ENCODE peak calls at places on chromosomes 3 and 15, in eight cellular contexts. V is activated B cell treated with CpG ODN at 0.5 μM for 24 hours, O is lung, Y is IMR-90, E is RWPE1, M is AG10803, D is AG09319, A is fibroblast of lung. J is an unnamed sample.

GRCh38 chr15:99359760-99360159 is 108.5 kb downstream of the LRRC28 start:
- DNase-seq in V (no peak), O (no peak), Y (no peak), E (no peak), M (no peak), D (no peak), A (no peak), J (no peak)

GRCh38 chr15:78702609-78703332 is 61.8 kb upstream of the CHRNB4 start:
- DNase-seq in V (no peak), O (no peak), Y (no peak), E (no peak), M (no peak), D (no peak), A (no peak), J (no peak)

GRCh38 chr15:92667291-92667904 is 11.8 kb upstream of the FAM174B start:
- DNase-seq in V (no peak), O (no peak), Y (no peak), E (no peak), M (no peak), D (no peak), A (no peak), J (no peak)

GRCh38 chr3:52248816-52249547 is 3.4 kb downstream of the PPM1M start:
- DNase-seq in V (no peak), O (no peak), Y (no peak), E (no peak), M (no peak), D (no peak), A (peak), J (no peak)

GRCh38 chr3:176375519-176375918 is 821.8 kb downstream of the TBL1XR1 start:
- DNase-seq in V (no peak), O (no peak), Y (no peak), E (no peak), M (no peak), D (no peak), A (peak), J (no peak)

GRCh38 chr3:38645601-38646000 is 3.9 kb downstream of the SCN5A start:
- DNase-seq in V (no peak), O (no peak), Y (no peak), E (no peak), M (no peak), D (no peak), A (no peak), J (no peak)

GRCh38 chr15:43775411-43775965 is 1.3 kb downstream of the ELL3 start:
- DNase-seq in V (no peak), O (peak), Y (peak), E (peak), M (peak), D (no peak), A (peak), J (no peak)

GRCh38 chr15:81002254-81003022 is 1.7 kb downstream of the TLNRD1 start:
- DNase-seq in V (no peak), O (no peak), Y (no peak), E (no peak), M (no peak), D (no peak), A (peak), J (no peak)

GRCh38 chr3:128072454-128073184 is 20.4 kb downstream of the SEC61A1 start:
- DNase-seq in V (no peak), O (no peak), Y (no peak), E (no peak), M (no peak), D (no peak), A (no peak), J (no peak)

GRCh38 chr3:59535791-59536221 is 486.0 kb upstream of the CFAP20DC start:
- DNase-seq in V (no peak), O (no peak), Y (peak), E (no peak), M (peak), D (no peak), A (peak), J (peak)

GRCh38 chr15:68366314-68366713 is 65.6 kb downstream of the ITGA11 start:
- DNase-seq in V (no peak), O (no peak), Y (no peak), E (no peak), M (no peak), D (no peak), A (no peak), J (no peak)
- TF ChIP-seq CTCF in V (no peak), O (no peak), Y (no peak), E (no peak), M (no peak), D (no peak), A (no peak), J (no peak)

GRCh38 chr15:100711479-100712130 is 109.2 kb downstream of the ASB7 start:
- DNase-seq in V (no peak), O (no peak), Y (peak), E (no peak), M (no peak), D (no peak), A (peak), J (no peak)
- TF ChIP-seq CTCF in V (no peak), O (no peak), Y (no peak), E (no peak), M (no peak), D (no peak), A (no peak), J (no peak)

DNA sequence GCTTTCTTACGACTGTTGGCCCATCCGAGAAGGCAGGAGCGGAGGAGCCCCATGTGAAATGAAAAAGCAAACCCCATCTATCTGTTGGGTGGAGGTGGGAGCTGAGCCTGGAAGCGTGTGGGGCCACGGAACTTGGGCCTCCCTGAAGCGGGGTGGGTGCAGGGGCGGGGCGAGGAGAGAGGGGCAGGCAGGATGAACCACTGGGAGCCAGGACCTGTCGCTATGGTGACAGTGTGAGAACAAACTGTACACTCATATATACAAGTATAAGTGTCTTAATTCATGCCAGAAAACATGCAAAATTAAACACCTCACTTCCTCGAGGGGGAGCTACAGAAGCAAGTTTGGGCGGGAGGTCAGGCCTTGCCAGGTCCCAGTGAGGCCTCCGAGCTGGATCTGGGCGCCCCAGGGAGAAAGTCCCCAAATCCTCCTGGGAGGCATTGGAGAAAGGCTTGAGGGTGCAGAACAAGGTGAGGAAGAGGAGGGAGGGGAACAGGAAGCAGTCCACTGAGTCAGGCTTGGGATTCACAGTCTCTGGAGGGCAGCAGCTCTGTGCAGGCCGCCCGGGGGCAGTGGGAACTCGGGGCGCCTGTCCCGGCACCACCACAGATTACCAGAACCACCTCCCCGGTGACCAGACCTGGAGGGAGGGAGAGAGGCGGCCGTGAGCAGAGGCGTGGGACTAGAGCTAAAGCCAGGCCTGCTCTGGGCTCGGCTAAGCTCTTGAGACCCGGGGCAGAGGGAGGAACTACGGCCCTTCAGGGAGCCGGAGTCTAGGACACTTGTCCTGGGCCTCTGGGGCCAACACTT is 34.8 kb downstream of the RBPMS2 start:
- DNase-seq in V (no peak), O (peak), Y (peak), E (peak), M (peak), D (no peak), A (peak), J (no peak)
- TF ChIP-seq CTCF in V (no peak), O (no peak), Y (peak), E (no peak), M (peak), D (no peak), A (peak), J (peak)

GRCh38 chr15:63041402-63041977 is 1.1 kb upstream of the TPM1 start:
- DNase-seq in V (no peak), O (no peak), Y (no peak), E (no peak), M (no peak), D (no peak), A (no peak), J (no peak)
- TF ChIP-seq CTCF in V (no peak), O (no peak), Y (no peak), E (no peak), M (no peak), D (no peak), A (no peak), J (no peak)

GRCh38 chr3:8499181-8499611 is 2.4 kb upstream of the LMCD1 start:
- DNase-seq in V (no peak), O (no peak), Y (no peak), E (no peak), M (no peak), D (no peak), A (peak), J (no peak)

GRCh38 chr3:8500966-8501365 is 657 bp upstream of the LMCD1 start:
- DNase-seq in V (no peak), O (no peak), Y (no peak), E (no peak), M (no peak), D (no peak), A (no peak), J (no peak)

GRCh38 chr3:8497582-8497981 is 4.0 kb upstream of the LMCD1 start:
- DNase-seq in V (no peak), O (no peak), Y (peak), E (no peak), M (no peak), D (no peak), A (peak), J (no peak)

GRCh38 chr3:8501388-8502131 is at the start of gene LMCD1:
- DNase-seq in V (peak), O (peak), Y (peak), E (peak), M (peak), D (peak), A (peak), J (peak)

GRCh38 chr3:8500208-8500961 is 1.2 kb upstream of the LMCD1 start:
- DNase-seq in V (no peak), O (peak), Y (peak), E (no peak), M (peak), D (no peak), A (peak), J (peak)
- TF ChIP-seq CTCF in V (no peak), O (no peak), Y (no peak), E (no peak), M (peak), D (no peak), A (no peak), J (no peak)

GRCh38 chr3:159764211-159765024 is 224.2 kb upstream of the IL12A start:
- DNase-seq in V (no peak), O (no peak), Y (peak), E (peak), M (peak), D (peak), A (peak), J (peak)

GRCh38 chr3:159765025-159765859 is 223.4 kb upstream of the IL12A start:
- DNase-seq in V (no peak), O (peak), Y (peak), E (peak), M (peak), D (peak), A (peak), J (peak)

GRCh38 chr3:159763466-159764210 is 225.0 kb upstream of the IL12A start:
- DNase-seq in V (peak), O (peak), Y (peak), E (peak), M (peak), D (peak), A (peak), J (peak)

GRCh38 chr3:159765860-159766294 is 222.8 kb upstream of the IL12A start:
- DNase-seq in V (no peak), O (no peak), Y (no peak), E (no peak), M (no peak), D (no peak), A (no peak), J (no peak)

GRCh38 chr3:159766563-159767185 is 222.0 kb upstream of the IL12A start:
- DNase-seq in V (no peak), O (no peak), Y (peak), E (no peak), M (peak), D (no peak), A (peak), J (no peak)
- TF ChIP-seq CTCF in V (no peak), O (no peak), Y (peak), E (peak), M (peak), D (peak), A (peak), J (peak)